ENCODE peak calls at places on chromosomes 3 and 15, in eight cellular contexts. One of them, this sample, is unnamed.

GRCh38 chr3:38551026-38551832 is 55.1 kb downstream of the EXOG start:
- DNase-seq in HepG2: no peak
- DNase-seq in GM23338: no peak
- DNase-seq in SK-N-SH: no peak
- DNase-seq in K562: no peak
- DNase-seq in A549: no peak
- DNase-seq in HCT116: no peak
- DNase-seq in GM12878: no peak
- DNase-seq in this sample: no peak

GRCh38 chr3:65170357-65171090 is 482.7 kb upstream of the ADAMTS9 start:
- DNase-seq in K562: peak
- DNase-seq in GM23338: peak
- DNase-seq in A549: no peak
- DNase-seq in SK-N-SH: peak
- DNase-seq in HepG2: no peak
- DNase-seq in HCT116: no peak
- DNase-seq in GM12878: no peak
- DNase-seq in this sample: no peak

GRCh38 chr15:78353093-78353492 is 12.9 kb downstream of the CRABP1 start:
- DNase-seq in HCT116: peak
- DNase-seq in GM23338: peak
- DNase-seq in GM12878: peak
- DNase-seq in A549: peak
- DNase-seq in K562: peak
- DNase-seq in HepG2: peak
- DNase-seq in SK-N-SH: peak
- DNase-seq in this sample: no peak

GRCh38 chr15:60544581-60545115 is 65.7 kb upstream of the ICE2 start:
- DNase-seq in HCT116: no peak
- DNase-seq in HepG2: no peak
- DNase-seq in K562: no peak
- DNase-seq in SK-N-SH: no peak
- DNase-seq in A549: no peak
- DNase-seq in GM12878: no peak
- DNase-seq in GM23338: peak
- DNase-seq in this sample: no peak

GRCh38 chr3:148379763-148380162 is 317.9 kb upstream of the AGTR1 start:
- DNase-seq in A549: peak
- DNase-seq in K562: no peak
- DNase-seq in GM23338: peak
- DNase-seq in GM12878: no peak
- DNase-seq in HCT116: peak
- DNase-seq in SK-N-SH: peak
- DNase-seq in HepG2: peak
- DNase-seq in this sample: no peak

GRCh38 chr15:63391669-63392354 is 10.2 kb upstream of the CA12 start:
- DNase-seq in K562: peak
- DNase-seq in SK-N-SH: no peak
- DNase-seq in A549: no peak
- DNase-seq in GM12878: no peak
- DNase-seq in GM23338: no peak
- DNase-seq in HCT116: no peak
- DNase-seq in HepG2: no peak
- DNase-seq in this sample: no peak

GRCh38 chr3:177553586-177553985 is 356.3 kb upstream of the TBL1XR1 start:
- DNase-seq in GM12878: no peak
- DNase-seq in HepG2: no peak
- DNase-seq in A549: no peak
- DNase-seq in K562: no peak
- DNase-seq in HCT116: no peak
- DNase-seq in GM23338: no peak
- DNase-seq in SK-N-SH: no peak
- DNase-seq in this sample: no peak

GRCh38 chr15:61575597-61575996 is 346.5 kb upstream of the RORA start:
- DNase-seq in GM23338: no peak
- DNase-seq in SK-N-SH: no peak
- DNase-seq in A549: no peak
- DNase-seq in HepG2: no peak
- DNase-seq in GM12878: no peak
- DNase-seq in K562: no peak
- DNase-seq in HCT116: no peak
- DNase-seq in this sample: no peak

GRCh38 chr3:44339181-44339741 is 695 bp downstream of the TCAIM start:
- DNase-seq in SK-N-SH: no peak
- DNase-seq in A549: no peak
- DNase-seq in GM12878: no peak
- DNase-seq in K562: no peak
- DNase-seq in HepG2: no peak
- DNase-seq in GM23338: no peak
- DNase-seq in HCT116: no peak
- DNase-seq in this sample: no peak

GRCh38 chr3:71238267-71238985 is 345.1 kb downstream of the FOXP1 start:
- DNase-seq in A549: no peak
- DNase-seq in GM12878: no peak
- DNase-seq in SK-N-SH: no peak
- DNase-seq in HepG2: no peak
- DNase-seq in HCT116: no peak
- DNase-seq in K562: no peak
- DNase-seq in GM23338: no peak
- DNase-seq in this sample: no peak

GRCh38 chr3:125585595-125586223 is 9.6 kb downstream of the OSBPL11 start:
- DNase-seq in HepG2: peak
- DNase-seq in SK-N-SH: peak
- DNase-seq in K562: peak
- DNase-seq in HCT116: peak
- DNase-seq in GM12878: no peak
- DNase-seq in GM23338: peak
- DNase-seq in A549: peak
- DNase-seq in this sample: peak

GRCh38 chr3:162141232-162141631 is 644.6 kb downstream of the OTOL1 start:
- DNase-seq in HepG2: no peak
- DNase-seq in GM23338: no peak
- DNase-seq in HCT116: no peak
- DNase-seq in GM12878: no peak
- DNase-seq in K562: no peak
- DNase-seq in A549: no peak
- DNase-seq in SK-N-SH: no peak
- DNase-seq in this sample: no peak

GRCh38 chr3:87260270-87260669 is 16.1 kb downstream of the POU1F1 start:
- DNase-seq in GM23338: peak
- DNase-seq in GM12878: no peak
- DNase-seq in HepG2: peak
- DNase-seq in K562: peak
- DNase-seq in HCT116: peak
- DNase-seq in SK-N-SH: peak
- DNase-seq in A549: peak
- DNase-seq in this sample: peak

GRCh38 chr15:93974804-93975481 is 256.4 kb upstream of the MCTP2 start:
- DNase-seq in SK-N-SH: peak
- DNase-seq in K562: no peak
- DNase-seq in GM23338: peak
- DNase-seq in HepG2: peak
- DNase-seq in HCT116: peak
- DNase-seq in GM12878: no peak
- DNase-seq in A549: peak
- DNase-seq in this sample: no peak

GRCh38 chr3:187763850-187764648 is 18.8 kb upstream of the BCL6 start:
- DNase-seq in HepG2: no peak
- DNase-seq in SK-N-SH: no peak
- DNase-seq in GM12878: no peak
- DNase-seq in A549: no peak
- DNase-seq in GM23338: peak
- DNase-seq in K562: no peak
- DNase-seq in HCT116: no peak
- DNase-seq in this sample: no peak

GRCh38 chr15:41603941-41604660 is 45.1 kb downstream of the TYRO3 start:
- DNase-seq in HCT116: peak
- DNase-seq in A549: peak
- DNase-seq in SK-N-SH: peak
- DNase-seq in HepG2: peak
- DNase-seq in K562: peak
- DNase-seq in GM12878: no peak
- DNase-seq in GM23338: peak
- DNase-seq in this sample: peak

GRCh38 chr3:9404680-9405079 is 7.3 kb downstream of the SETD5 start:
- DNase-seq in HepG2: no peak
- DNase-seq in K562: peak
- DNase-seq in A549: no peak
- DNase-seq in GM12878: no peak
- DNase-seq in SK-N-SH: peak
- DNase-seq in GM23338: no peak
- DNase-seq in HCT116: no peak
- DNase-seq in this sample: no peak
- TF ChIP-seq CTCF in HepG2: no peak
- TF ChIP-seq CTCF in K562: no peak
- TF ChIP-seq CTCF in A549: peak
- TF ChIP-seq CTCF in GM12878: peak
- TF ChIP-seq CTCF in SK-N-SH: no peak
- TF ChIP-seq CTCF in GM23338: peak
- TF ChIP-seq CTCF in HCT116: no peak
- TF ChIP-seq CTCF in this sample: no peak

GRCh38 chr3:48473617-48473952 is 27.0 kb downstream of the ATRIP start:
- DNase-seq in GM23338: no peak
- DNase-seq in SK-N-SH: no peak
- DNase-seq in HepG2: no peak
- DNase-seq in A549: no peak
- DNase-seq in GM12878: no peak
- DNase-seq in HCT116: no peak
- DNase-seq in K562: no peak
- DNase-seq in this sample: no peak
- TF ChIP-seq REST in GM23338: no peak
- TF ChIP-seq REST in SK-N-SH: no peak
- TF ChIP-seq REST in HepG2: no peak
- TF ChIP-seq REST in A549: no peak
- TF ChIP-seq REST in GM12878: no peak
- TF ChIP-seq REST in HCT116: no peak
- TF ChIP-seq REST in K562: no peak
- TF ChIP-seq REST in this sample: no peak

DNA sequence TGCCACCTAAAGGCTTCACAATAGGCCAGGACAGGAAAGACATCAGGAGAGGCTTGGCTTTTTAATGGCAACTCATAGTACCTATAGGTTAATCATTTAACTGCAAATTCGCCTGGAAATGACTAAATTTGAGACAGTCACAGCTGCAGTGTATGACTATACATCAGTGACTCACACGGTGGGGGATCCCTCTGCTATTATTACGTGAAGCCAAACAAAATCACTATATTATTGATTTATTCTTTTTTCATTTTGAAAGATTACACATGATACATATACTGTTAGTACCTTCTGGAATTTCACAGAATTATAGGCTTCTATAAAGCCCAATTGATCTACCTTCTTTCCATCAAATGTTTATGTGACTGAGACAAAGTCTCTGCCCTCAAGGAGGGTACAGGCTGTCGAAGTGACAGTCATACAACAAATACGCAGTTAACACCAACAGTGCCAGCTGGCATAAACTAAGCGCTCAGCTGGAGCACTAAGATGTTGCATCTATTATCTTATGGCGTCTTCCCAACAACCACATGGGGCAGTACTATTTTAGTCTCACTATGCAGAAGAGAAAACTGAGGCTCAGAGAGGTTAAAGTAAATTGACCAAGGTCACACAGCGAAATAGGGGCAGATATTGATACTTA is 82.0 kb upstream of the LMOD3 start:
- DNase-seq in HepG2: peak
- DNase-seq in A549: peak
- DNase-seq in K562: no peak
- DNase-seq in GM23338: no peak
- DNase-seq in SK-N-SH: no peak
- DNase-seq in GM12878: peak
- DNase-seq in HCT116: no peak
- DNase-seq in this sample: no peak
- H3K27ac ChIP-seq in HepG2: no peak
- H3K27ac ChIP-seq in A549: peak
- H3K27ac ChIP-seq in K562: no peak
- H3K27ac ChIP-seq in GM23338: no peak
- H3K27ac ChIP-seq in SK-N-SH: no peak
- H3K27ac ChIP-seq in GM12878: no peak
- H3K27ac ChIP-seq in HCT116: no peak
- H3K27ac ChIP-seq in this sample: no peak

DNA sequence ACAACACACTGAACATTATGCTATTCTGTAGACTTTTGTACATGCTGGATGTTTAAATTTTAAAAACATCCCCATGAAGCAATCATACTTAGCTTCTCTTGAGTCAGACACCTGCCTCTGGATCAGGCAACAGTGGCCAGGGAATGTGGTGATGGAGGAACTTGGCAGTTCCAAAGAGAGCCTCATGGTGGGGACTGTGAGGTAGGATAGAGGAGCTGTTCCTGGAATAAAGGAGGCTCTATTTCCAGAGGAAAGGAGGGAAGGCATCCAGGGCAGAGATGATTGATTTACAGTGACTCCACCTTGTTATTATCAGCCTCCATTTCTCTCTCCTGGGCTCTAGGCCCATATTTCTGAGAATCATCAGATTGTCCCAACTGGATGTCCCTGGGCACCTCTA is 35.0 kb upstream of the ABHD17C start:
- DNase-seq in SK-N-SH: peak
- DNase-seq in GM12878: no peak
- DNase-seq in A549: peak
- DNase-seq in K562: no peak
- DNase-seq in GM23338: peak
- DNase-seq in HepG2: peak
- DNase-seq in HCT116: no peak
- DNase-seq in this sample: no peak
- TF ChIP-seq CTCF in SK-N-SH: peak
- TF ChIP-seq CTCF in GM12878: peak
- TF ChIP-seq CTCF in A549: peak
- TF ChIP-seq CTCF in K562: no peak
- TF ChIP-seq CTCF in GM23338: peak
- TF ChIP-seq CTCF in HepG2: peak
- TF ChIP-seq CTCF in HCT116: peak
- TF ChIP-seq CTCF in this sample: no peak

DNA sequence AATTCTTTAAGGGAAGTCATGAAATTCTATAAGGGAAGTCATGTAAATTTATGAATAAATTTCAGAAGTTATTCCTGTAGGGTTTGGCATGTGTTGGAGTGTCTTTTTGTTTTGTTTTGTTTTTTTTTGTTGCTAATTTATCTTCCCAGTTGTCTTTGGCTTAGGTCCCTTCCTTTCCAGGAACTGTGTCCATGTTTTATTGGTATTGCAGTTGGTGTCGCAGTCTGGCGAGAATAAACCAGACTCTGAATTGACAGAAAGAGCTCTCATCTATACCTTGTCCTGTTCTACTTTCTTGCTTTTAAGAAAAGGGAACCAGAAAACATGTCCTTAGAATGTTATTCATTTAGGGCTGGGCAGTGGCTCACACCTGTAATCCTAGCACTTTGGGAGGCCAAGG is 57.6 kb downstream of the SGO1 start:
- DNase-seq in GM12878: no peak
- DNase-seq in HepG2: no peak
- DNase-seq in A549: no peak
- DNase-seq in K562: no peak
- DNase-seq in GM23338: no peak
- DNase-seq in SK-N-SH: no peak
- DNase-seq in HCT116: no peak
- DNase-seq in this sample: no peak
- TF ChIP-seq REST in GM12878: no peak
- TF ChIP-seq REST in HepG2: no peak
- TF ChIP-seq REST in A549: no peak
- TF ChIP-seq REST in K562: no peak
- TF ChIP-seq REST in GM23338: no peak
- TF ChIP-seq REST in SK-N-SH: no peak
- TF ChIP-seq REST in HCT116: no peak
- TF ChIP-seq REST in this sample: no peak

This sample was measured in HL-60.